ENCODE peak calls at places on chromosomes 16 and 17, in six cellular contexts. R is mucosa of descending colon; I is osteocyte; N is ACHN; S is activated naive CD4-positive, alpha-beta T cell treated with anti-CD3 and anti-CD28 coated beads for 36 hours; D is HEK293T. P is an unnamed sample.

GRCh38 chr17:31067699-31068184 is 27.0 kb upstream of the NF1 start:
- DNase-seq in R (no peak), D (no peak), I (no peak), S (no peak), N (peak; percentile 64), P (peak; percentile 86)

GRCh38 chr17:27457731-27458523 is 1.7 kb downstream of the KSR1 start:
- DNase-seq in N (no peak), I (no peak), S (no peak), D (peak; percentile 19), R (no peak), P (no peak)

GRCh38 chr16:86680137-86680536 is 101.8 kb downstream of the FOXL1 start:
- DNase-seq in R (no peak), I (no peak), D (no peak), N (no peak), S (no peak), P (peak; percentile 73)

GRCh38 chr17:76568771-76569170 is 16.9 kb downstream of the ST6GALNAC2 start:
- DNase-seq in R (no peak), N (no peak), S (no peak), I (no peak), D (no peak), P (no peak)

GRCh38 chr16:29714972-29715371 is 30.8 kb downstream of the C16orf54 start:
- DNase-seq in I (no peak), D (no peak), R (no peak), N (no peak), S (no peak), P (no peak)

GRCh38 chr17:57553991-57554825 is 190.9 kb downstream of the CCDC182 start:
- DNase-seq in S (no peak), N (no peak), I (no peak), D (no peak), R (no peak), P (peak; percentile 91)

GRCh38 chr17:41367426-41368075 is 2.1 kb downstream of the KRT33B start:
- DNase-seq in N (peak; percentile 69), R (no peak), D (no peak), I (no peak), S (no peak), P (peak; percentile 68)

GRCh38 chr17:64457156-64457555 is 8.2 kb downstream of the MILR1 start:
- DNase-seq in R (no peak), I (no peak), S (no peak), N (no peak), D (no peak), P (peak; percentile 79)

GRCh38 chr16:49755291-49755611 is 100.7 kb downstream of the ZNF423 start:
- DNase-seq in N (peak; percentile 37), R (no peak), I (no peak), S (no peak), D (peak; percentile 45), P (no peak)

P was measured in amniotic epithelial cell.